ENCODE peak calls at places on chromosome 12, in four cellular contexts. One of them, this sample, is unnamed.

GRCh38 chr12:25301798-25302197 is 51.1 kb upstream of the KRAS start:
- DNase-seq in CD4-positive, CD25-positive, alpha-beta regulatory T cell: no peak
- DNase-seq in K562: no peak
- DNase-seq in body of pancreas: no peak
- DNase-seq in this sample: no peak

GRCh38 chr12:45553204-45553603 is 176.3 kb upstream of the ARID2 start:
- DNase-seq in body of pancreas: no peak
- DNase-seq in K562: no peak
- DNase-seq in CD4-positive, CD25-positive, alpha-beta regulatory T cell: no peak
- DNase-seq in this sample: no peak

GRCh38 chr12:42382013-42382696 is 56.2 kb downstream of the PPHLN1 start:
- DNase-seq in body of pancreas: no peak
- DNase-seq in CD4-positive, CD25-positive, alpha-beta regulatory T cell: no peak
- DNase-seq in K562: no peak
- DNase-seq in this sample: no peak

GRCh38 chr12:100395811-100396210 is 38.9 kb downstream of the SLC17A8 start:
- DNase-seq in K562: no peak
- DNase-seq in body of pancreas: no peak
- DNase-seq in CD4-positive, CD25-positive, alpha-beta regulatory T cell: no peak
- DNase-seq in this sample: no peak

GRCh38 chr12:109523071-109523470 is 45.6 kb downstream of the UBE3B start:
- DNase-seq in K562: no peak
- DNase-seq in CD4-positive, CD25-positive, alpha-beta regulatory T cell: no peak
- DNase-seq in body of pancreas: no peak
- DNase-seq in this sample: no peak

GRCh38 chr12:92065018-92065499 is 80.6 kb downstream of the BTG1 start:
- DNase-seq in K562: no peak
- DNase-seq in CD4-positive, CD25-positive, alpha-beta regulatory T cell: peak; percentile 46
- DNase-seq in body of pancreas: peak; percentile 90
- DNase-seq in this sample: peak; percentile 57

GRCh38 chr12:25236190-25236589 is 14.5 kb downstream of the KRAS start:
- DNase-seq in K562: no peak
- DNase-seq in CD4-positive, CD25-positive, alpha-beta regulatory T cell: no peak
- DNase-seq in body of pancreas: no peak
- DNase-seq in this sample: no peak

GRCh38 chr12:1934068-1934467 is 15.6 kb upstream of the CACNA2D4 start:
- DNase-seq in body of pancreas: no peak
- DNase-seq in CD4-positive, CD25-positive, alpha-beta regulatory T cell: no peak
- DNase-seq in K562: no peak
- DNase-seq in this sample: no peak

GRCh38 chr12:6461401-6462233 is 8.9 kb downstream of the VAMP1 start:
- DNase-seq in body of pancreas: peak; percentile 38
- DNase-seq in K562: no peak
- DNase-seq in CD4-positive, CD25-positive, alpha-beta regulatory T cell: peak; percentile 96
- DNase-seq in this sample: peak; percentile 52

GRCh38 chr12:67991158-67991557 is 1.9 kb downstream of the IFNG-AS1 start:
- DNase-seq in body of pancreas: no peak
- DNase-seq in CD4-positive, CD25-positive, alpha-beta regulatory T cell: peak; percentile 32
- DNase-seq in K562: no peak
- DNase-seq in this sample: no peak

GRCh38 chr12:47282206-47282605 is 202.4 kb upstream of the AMIGO2 start:
- DNase-seq in K562: no peak
- DNase-seq in CD4-positive, CD25-positive, alpha-beta regulatory T cell: no peak
- DNase-seq in body of pancreas: no peak
- DNase-seq in this sample: no peak

GRCh38 chr12:63918788-63919300 is 74.3 kb downstream of the SRGAP1 start:
- DNase-seq in K562: no peak
- DNase-seq in body of pancreas: no peak
- DNase-seq in CD4-positive, CD25-positive, alpha-beta regulatory T cell: no peak
- DNase-seq in this sample: no peak

GRCh38 chr12:22683131-22683530 is 58.2 kb downstream of the ETNK1 start:
- DNase-seq in K562: no peak
- DNase-seq in body of pancreas: no peak
- DNase-seq in CD4-positive, CD25-positive, alpha-beta regulatory T cell: no peak
- DNase-seq in this sample: no peak

GRCh38 chr12:10849425-10849878 is at the start of gene PRR4:
- DNase-seq in body of pancreas: no peak
- DNase-seq in CD4-positive, CD25-positive, alpha-beta regulatory T cell: peak; percentile 67
- DNase-seq in K562: no peak
- DNase-seq in this sample: no peak

GRCh38 chr12:100823988-100824387 is 29.4 kb downstream of the ANO4 start:
- DNase-seq in K562: no peak
- DNase-seq in CD4-positive, CD25-positive, alpha-beta regulatory T cell: no peak
- DNase-seq in body of pancreas: no peak
- DNase-seq in this sample: no peak

GRCh38 chr12:50315803-50316202 is 32.5 kb upstream of the LIMA1 start:
- DNase-seq in body of pancreas: no peak
- DNase-seq in CD4-positive, CD25-positive, alpha-beta regulatory T cell: no peak
- DNase-seq in K562: no peak
- DNase-seq in this sample: no peak

GRCh38 chr12:28536088-28536487 is 345.8 kb downstream of the CCDC91 start:
- DNase-seq in CD4-positive, CD25-positive, alpha-beta regulatory T cell: no peak
- DNase-seq in K562: no peak
- DNase-seq in body of pancreas: no peak
- DNase-seq in this sample: no peak

GRCh38 chr12:108689314-108690190 is 41.8 kb downstream of the CORO1C start:
- DNase-seq in K562: peak; percentile 64
- DNase-seq in body of pancreas: no peak
- DNase-seq in CD4-positive, CD25-positive, alpha-beta regulatory T cell: peak; percentile 27
- DNase-seq in this sample: no peak

GRCh38 chr12:73187765-73188164 is 915.6 kb downstream of the TRHDE start:
- DNase-seq in CD4-positive, CD25-positive, alpha-beta regulatory T cell: no peak
- DNase-seq in body of pancreas: no peak
- DNase-seq in K562: no peak
- DNase-seq in this sample: no peak

GRCh38 chr12:80183939-80184338 is 84.6 kb downstream of the OTOGL start:
- DNase-seq in K562: no peak
- DNase-seq in CD4-positive, CD25-positive, alpha-beta regulatory T cell: no peak
- DNase-seq in body of pancreas: no peak
- DNase-seq in this sample: no peak

GRCh38 chr12:38157274-38157932 is 159.2 kb upstream of the ALG10B start:
- DNase-seq in body of pancreas: no peak
- DNase-seq in K562: no peak
- DNase-seq in CD4-positive, CD25-positive, alpha-beta regulatory T cell: no peak
- DNase-seq in this sample: no peak
- H3K9me3 ChIP-seq in body of pancreas: no peaks in the 10 kb centered on the region
- H3K9me3 ChIP-seq in K562: no peaks in the 10 kb centered on the region
- H3K9me3 ChIP-seq in CD4-positive, CD25-positive, alpha-beta regulatory T cell: no peaks in the 10 kb centered on the region
- H3K9me3 ChIP-seq in this sample: no peaks in the 10 kb centered on the region

DNA sequence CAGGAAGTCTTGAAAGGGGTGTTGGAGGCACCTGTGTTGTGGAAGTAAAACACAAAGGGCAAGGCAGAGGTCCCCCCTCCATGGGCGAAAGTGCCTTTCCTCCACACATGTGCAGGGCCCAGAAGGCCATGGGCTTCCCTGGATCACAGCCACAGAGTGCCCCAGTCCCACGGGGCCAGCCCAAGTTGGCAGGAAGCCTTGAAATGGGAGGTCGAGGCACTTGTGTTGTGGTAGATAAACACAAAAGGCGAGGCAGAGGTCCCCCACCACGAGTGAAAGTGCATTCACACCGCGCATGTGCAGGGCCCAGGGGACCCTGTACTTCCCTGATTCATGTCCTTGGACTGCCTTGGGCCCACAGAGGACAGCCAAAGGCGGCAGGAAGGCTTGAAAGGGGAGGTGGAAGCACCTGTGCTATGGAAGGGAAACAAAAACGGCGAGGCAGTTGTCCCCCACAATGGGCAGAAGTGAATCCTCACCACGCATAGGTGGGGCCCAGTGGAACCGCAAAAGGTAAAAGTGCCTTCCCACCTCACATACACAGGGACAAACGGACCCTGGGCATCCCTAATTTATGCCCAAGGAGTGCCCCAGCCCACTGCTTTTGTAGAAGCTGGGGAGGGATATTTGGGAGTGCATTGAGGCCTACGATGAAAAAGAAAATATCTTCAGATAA is 585.4 kb downstream of the ALG10 start:
- DNase-seq in body of pancreas: no peak
- DNase-seq in K562: peak; percentile 2
- DNase-seq in CD4-positive, CD25-positive, alpha-beta regulatory T cell: no peak
- DNase-seq in this sample: no peak
- H3K9me3 ChIP-seq in body of pancreas: peaks cover 51% of the 10 kb centered on the region
- H3K9me3 ChIP-seq in K562: no peaks in the 10 kb centered on the region
- H3K9me3 ChIP-seq in CD4-positive, CD25-positive, alpha-beta regulatory T cell: no peaks in the 10 kb centered on the region
- H3K9me3 ChIP-seq in this sample: no peaks in the 10 kb centered on the region

GRCh38 chr12:131140697-131141096 is 187.0 kb downstream of the ADGRD1 start:
- DNase-seq in CD4-positive, CD25-positive, alpha-beta regulatory T cell: no peak
- DNase-seq in K562: no peak
- DNase-seq in body of pancreas: no peak
- DNase-seq in this sample: no peak
- H3K9me3 ChIP-seq in CD4-positive, CD25-positive, alpha-beta regulatory T cell: no peaks in the 10 kb centered on the region
- H3K9me3 ChIP-seq in K562: no peaks in the 10 kb centered on the region
- H3K9me3 ChIP-seq in body of pancreas: no peaks in the 10 kb centered on the region
- H3K9me3 ChIP-seq in this sample: no peaks in the 10 kb centered on the region

GRCh38 chr12:133080619-133081407 is at the start of gene ZNF140:
- DNase-seq in CD4-positive, CD25-positive, alpha-beta regulatory T cell: peak; percentile 98
- DNase-seq in K562: peak; percentile 86
- DNase-seq in body of pancreas: peak; percentile 97
- DNase-seq in this sample: peak; percentile 92

GRCh38 chr12:133081408-133081806 is 684 bp downstream of the ZNF140 start:
- DNase-seq in CD4-positive, CD25-positive, alpha-beta regulatory T cell: no peak
- DNase-seq in K562: no peak
- DNase-seq in body of pancreas: peak; percentile 13
- DNase-seq in this sample: no peak

GRCh38 chr12:133080051-133080618 is 588 bp upstream of the ZNF140 start:
- DNase-seq in body of pancreas: peak; percentile 99
- DNase-seq in CD4-positive, CD25-positive, alpha-beta regulatory T cell: peak; percentile 99
- DNase-seq in K562: peak; percentile 81
- DNase-seq in this sample: peak; percentile 92

GRCh38 chr12:133083345-133083744 is 2.6 kb downstream of the ZNF140 start:
- DNase-seq in CD4-positive, CD25-positive, alpha-beta regulatory T cell: no peak
- DNase-seq in body of pancreas: no peak
- DNase-seq in K562: no peak
- DNase-seq in this sample: no peak
- H3K9me3 ChIP-seq in CD4-positive, CD25-positive, alpha-beta regulatory T cell: peaks cover 65% of the 10 kb centered on the region
- H3K9me3 ChIP-seq in body of pancreas: peaks cover 39% of the 10 kb centered on the region
- H3K9me3 ChIP-seq in K562: peaks cover 29% of the 10 kb centered on the region
- H3K9me3 ChIP-seq in this sample: peaks cover 39% of the 10 kb centered on the region

DNA sequence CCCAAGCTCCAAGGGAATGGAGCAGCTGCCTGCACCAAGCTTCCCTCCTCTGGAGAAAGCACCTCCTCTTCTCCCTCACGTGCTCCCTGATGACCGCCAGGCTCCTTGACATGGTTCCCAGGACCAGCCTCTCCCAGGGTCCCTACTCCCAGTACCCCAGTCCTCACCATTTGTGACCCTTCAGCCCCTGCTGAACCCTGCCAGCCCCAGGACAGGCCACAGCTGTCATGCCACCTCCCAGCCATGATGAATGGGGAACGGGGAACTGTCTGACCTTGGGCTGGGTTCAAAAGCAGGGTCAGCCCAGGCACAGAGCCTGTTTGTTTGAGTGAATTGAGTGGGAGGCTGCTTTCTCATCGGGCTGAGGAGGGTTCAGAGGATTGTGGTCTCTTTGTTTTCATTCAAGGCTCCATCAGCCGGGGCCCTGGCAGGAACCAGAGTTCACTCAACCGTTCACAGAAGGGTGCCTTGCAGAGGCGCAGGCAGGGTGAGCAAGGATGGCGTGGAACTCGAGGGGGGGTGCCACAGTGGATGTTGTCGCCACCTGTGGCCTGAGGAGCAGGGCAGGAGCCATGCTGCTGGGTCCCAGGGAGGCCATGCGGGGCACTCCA is 344.5 kb upstream of the SFSWAP start:
- DNase-seq in K562: no peak
- DNase-seq in body of pancreas: no peak
- DNase-seq in CD4-positive, CD25-positive, alpha-beta regulatory T cell: no peak
- DNase-seq in this sample: no peak
- H3K9me3 ChIP-seq in K562: no peaks in the 10 kb centered on the region
- H3K9me3 ChIP-seq in body of pancreas: no peaks in the 10 kb centered on the region
- H3K9me3 ChIP-seq in CD4-positive, CD25-positive, alpha-beta regulatory T cell: no peaks in the 10 kb centered on the region
- H3K9me3 ChIP-seq in this sample: no peaks in the 10 kb centered on the region